ENCODE peak calls at places on chromosomes 4 and X, in four cellular contexts. E, A, O and R are unnamed samples.

GRCh38 chrX:153882557-153882956 is 3.4 kb downstream of the L1CAM start:
- DNase-seq in E (no peak), A (no peak), O (no peak), R (no peak)

GRCh38 chr4:24912252-24913098 is at the start of gene CCDC149:
- DNase-seq in E (peak), A (peak), O (peak), R (no peak)

GRCh38 chr4:60944070-60944469 is 256.1 kb upstream of the ADGRL3 start:
- DNase-seq in E (no peak), A (no peak), O (no peak), R (no peak)

GRCh38 chr4:40134206-40134917 is 62.5 kb upstream of the RHOH start:
- DNase-seq in E (no peak), A (no peak), O (no peak), R (no peak)

GRCh38 chr4:26238782-26239647 is 81.8 kb upstream of the RBPJ start:
- DNase-seq in E (peak), A (no peak), O (no peak), R (no peak)

GRCh38 chr4:151604238-151604637 is 156.6 kb downstream of the GATB start:
- DNase-seq in E (peak), A (no peak), O (no peak), R (no peak)

GRCh38 chr4:113052379-113052951 is 3.0 kb downstream of the ANK2 start:
- DNase-seq in E (peak), A (no peak), O (no peak), R (no peak)

GRCh38 chr4:41120297-41121217 is 93.8 kb downstream of the APBB2 start:
- DNase-seq in E (peak), A (no peak), O (peak), R (no peak)

GRCh38 chr4:155881555-155881954 is 15.5 kb upstream of the ASIC5 start:
- DNase-seq in E (no peak), A (no peak), O (peak), R (no peak)

GRCh38 chrX:106933538-106933961 is 13.3 kb downstream of the CLDN2 start:
- DNase-seq in E (peak), A (no peak), O (peak), R (no peak)

GRCh38 chr4:103415801-103416200 is 217.7 kb upstream of the CENPE start:
- DNase-seq in E (no peak), A (no peak), O (no peak), R (no peak)

GRCh38 chr4:71545168-71545567 is 206.3 kb downstream of the SLC4A4 start:
- DNase-seq in E (peak), A (no peak), O (no peak), R (no peak)

GRCh38 chr4:174449152-174449551 is 73.1 kb downstream of the HPGD start:
- DNase-seq in E (no peak), A (no peak), O (no peak), R (no peak)

GRCh38 chr4:52574036-52574435 is 85.1 kb downstream of the USP46 start:
- DNase-seq in E (peak), A (no peak), O (no peak), R (no peak)

GRCh38 chr4:114180481-114180880 is 201.0 kb upstream of the ARSJ start:
- DNase-seq in E (peak), A (no peak), O (no peak), R (peak)

GRCh38 chrX:46547857-46548256 is 2.6 kb upstream of the ZNF674 start:
- DNase-seq in E (peak), A (no peak), O (no peak), R (peak)

GRCh38 chr4:110751991-110752390 is 129.1 kb upstream of the PITX2 start:
- DNase-seq in E (no peak), A (no peak), O (no peak), R (no peak)

GRCh38 chrX:149284616-149285015 is 220.5 kb downstream of the IDS start:
- DNase-seq in E (no peak), A (no peak), O (no peak), R (no peak)

GRCh38 chr4:143381171-143382118 is 44.8 kb downstream of the GAB1 start:
- DNase-seq in E (peak), A (no peak), O (peak), R (peak)

GRCh38 chr4:13537832-13538177 is 6.5 kb downstream of the NKX3-2 start:
- DNase-seq in E (no peak), A (no peak), O (no peak), R (no peak)

GRCh38 chr4:73788411-73788810 is 48.0 kb downstream of the CXCL8 start:
- DNase-seq in E (no peak), A (no peak), O (no peak), R (no peak)

GRCh38 chrX:110089656-110090404 is 86.9 kb downstream of the TMEM164 start:
- DNase-seq in E (no peak), A (no peak), O (no peak), R (no peak)

GRCh38 chr4:114879916-114880315 is 233.5 kb downstream of the NDST4 start:
- DNase-seq in E (no peak), A (no peak), O (no peak), R (no peak)

GRCh38 chrX:106802063-106802387 is 448 bp upstream of the TBC1D8B start:
- DNase-seq in E (no peak), A (no peak), O (no peak), R (no peak)

GRCh38 chr4:1684756-1685603 is 867 bp upstream of the FAM53A start:
- DNase-seq in E (no peak), A (peak), O (no peak), R (no peak)

GRCh38 chrX:130114141-130114561 is 3.9 kb upstream of the ELF4 start:
- DNase-seq in E (peak), A (no peak), O (no peak), R (no peak)

GRCh38 chrX:20438871-20439526 is 172.3 kb upstream of the RPS6KA3 start:
- DNase-seq in E (no peak), A (no peak), O (no peak), R (no peak)

GRCh38 chr4:25862411-25863346 is at the start of gene SEL1L3:
- DNase-seq in E (no peak), A (peak), O (peak), R (no peak)

GRCh38 chrX:141839856-141840255 is 1.7 kb downstream of the MAGEC3 start:
- DNase-seq in E (no peak), A (no peak), O (no peak), R (no peak)

GRCh38 chrX:42797646-42798045 is 19.7 kb upstream of the PPP1R2C start:
- DNase-seq in E (no peak), A (no peak), O (no peak), R (no peak)

GRCh38 chr4:101954975-101955678 is 164.6 kb downstream of the BANK1 start:
- DNase-seq in E (no peak), A (no peak), O (no peak), R (no peak)

GRCh38 chr4:6534618-6535328 is 40.2 kb upstream of the MAN2B2 start:
- DNase-seq in E (no peak), A (no peak), O (no peak), R (no peak)

GRCh38 chr4:15942283-15942682 is 3.7 kb upstream of the FGFBP1 start:
- DNase-seq in E (no peak), A (no peak), O (no peak), R (no peak)

GRCh38 chr4:15935504-15936392 is 2.8 kb downstream of the FGFBP1 start:
- DNase-seq in E (peak), A (no peak), O (no peak), R (no peak)

GRCh38 chr4:15936495-15936894 is 2.0 kb downstream of the FGFBP1 start:
- DNase-seq in E (no peak), A (no peak), O (no peak), R (no peak)

GRCh38 chr4:15938182-15938581 is 358 bp downstream of the FGFBP1 start:
- DNase-seq in E (no peak), A (no peak), O (no peak), R (no peak)

DNA sequence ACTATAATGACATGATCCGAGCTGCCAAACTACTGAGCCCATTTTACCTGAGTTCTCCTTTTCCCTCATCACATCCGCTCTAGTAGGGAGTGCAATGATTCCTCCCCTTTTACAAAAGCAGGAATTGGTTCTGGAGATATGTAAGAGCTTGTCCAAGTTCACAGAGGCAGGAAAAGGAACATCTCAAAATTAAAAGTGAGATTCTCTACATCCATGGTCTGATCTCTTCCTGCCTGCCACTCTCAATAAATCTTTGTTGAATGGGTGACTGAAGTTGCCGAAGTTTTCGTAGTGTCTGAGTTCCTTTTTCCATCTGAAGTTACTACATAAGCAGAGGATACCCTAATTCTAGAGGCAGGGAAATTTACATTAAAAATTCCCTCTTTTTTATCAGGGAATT is at the start of gene FGFBP1:
- DNase-seq in E (no peak), A (no peak), O (no peak), R (no peak)
- H3K27ac ChIP-seq in E (no peak), A (no peak), O (no peak), R (no peak)

GRCh38 chrX:44873415-44874270 is 655 bp downstream of the KDM6A start:
- DNase-seq in E (peak), A (peak), O (peak), R (no peak)

GRCh38 chrX:44876076-44876475 is 3.1 kb downstream of the KDM6A start:
- DNase-seq in E (peak), A (no peak), O (no peak), R (no peak)

GRCh38 chrX:44874481-44875184 is 1.6 kb downstream of the KDM6A start:
- DNase-seq in E (peak), A (no peak), O (no peak), R (no peak)

GRCh38 chrX:44876767-44877166 is 3.8 kb downstream of the KDM6A start:
- DNase-seq in E (no peak), A (no peak), O (no peak), R (no peak)

GRCh38 chrX:44875185-44875489 is 2.1 kb downstream of the KDM6A start:
- DNase-seq in E (no peak), A (no peak), O (no peak), R (no peak)
- H3K4me3 ChIP-seq in E (peak), A (peak), O (peak), R (peak)

GRCh38 chrX:29902004-29902403 is 313.4 kb upstream of the MAGEB2 start:
- DNase-seq in E (no peak), A (no peak), O (no peak), R (no peak)

GRCh38 chrX:29903365-29903764 is 312.0 kb upstream of the MAGEB2 start:
- DNase-seq in E (peak), A (no peak), O (no peak), R (no peak)
- TF ChIP-seq CTCF in E (peak), A (no peak), O (no peak), R (peak)

DNA sequence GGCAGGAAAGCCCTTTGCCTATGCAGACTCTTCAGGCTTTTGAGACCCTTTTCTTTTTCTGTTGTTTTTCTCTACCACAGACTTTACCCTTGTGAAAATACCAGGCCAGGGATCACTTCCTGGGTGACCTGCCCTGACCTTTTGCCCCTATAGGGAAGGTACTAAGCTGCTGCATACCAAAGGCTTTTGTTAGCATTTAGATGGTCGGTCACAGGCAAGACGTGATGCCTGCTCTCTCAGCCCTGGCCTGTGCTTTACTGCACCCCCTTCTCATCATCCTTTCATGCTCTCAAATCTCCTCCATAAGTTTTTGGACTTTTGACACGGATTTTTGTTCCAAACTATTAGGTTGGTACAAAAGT is 98.2 kb downstream of the ARHGAP10 start:
- DNase-seq in E (no peak), A (no peak), O (no peak), R (no peak)
- H3K27ac ChIP-seq in E (peak), A (peak), O (peak), R (no peak)

GRCh38 chr4:57876934-57877554 is 766.9 kb upstream of the IGFBP7 start:
- DNase-seq in E (no peak), A (no peak), O (no peak), R (no peak)

GRCh38 chr4:57875829-57876392 is 765.7 kb upstream of the IGFBP7 start:
- DNase-seq in E (no peak), A (no peak), O (no peak), R (no peak)
- H3K4me3 ChIP-seq in E (no peak), A (no peak), O (no peak), R (no peak)

GRCh38 chr4:83489711-83490326 is 4.9 kb upstream of the ABRAXAS1 start:
- DNase-seq in E (no peak), A (no peak), O (no peak), R (no peak)
- TF ChIP-seq CTCF in E (no peak), A (no peak), O (no peak), R (no peak)

DNA sequence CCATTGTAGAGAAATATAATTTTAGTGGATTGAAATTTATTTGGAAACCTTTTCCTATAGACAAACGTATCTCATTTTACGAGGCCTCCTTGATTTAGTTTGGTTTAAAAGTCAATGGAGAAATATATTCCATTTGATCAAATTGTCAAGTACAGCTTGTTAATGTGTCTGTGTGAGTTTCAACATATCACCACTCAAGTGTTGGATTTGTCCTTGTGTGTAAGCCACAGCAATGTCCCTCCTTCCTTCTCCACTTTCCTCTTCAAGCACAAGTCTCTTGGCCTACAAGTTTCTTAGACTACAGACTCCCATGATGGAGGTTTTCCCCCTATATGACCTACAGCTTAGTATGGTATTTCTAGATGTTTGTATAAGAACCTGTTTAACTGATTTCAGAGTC is 104.7 kb downstream of the SYNPO2 start:
- DNase-seq in E (no peak), A (no peak), O (no peak), R (no peak)
- H3K27ac ChIP-seq in E (peak), A (no peak), O (no peak), R (no peak)

GRCh38 chrX:15298201-15298600 is 17.2 kb downstream of the ASB11 start:
- DNase-seq in E (no peak), A (no peak), O (no peak), R (no peak)

GRCh38 chrX:15298780-15299179 is 16.7 kb downstream of the ASB11 start:
- DNase-seq in E (no peak), A (no peak), O (no peak), R (no peak)

GRCh38 chrX:15293471-15293870 is 22.0 kb downstream of the ASB11 start:
- DNase-seq in E (no peak), A (no peak), O (no peak), R (no peak)

GRCh38 chrX:15292861-15293260 is 22.6 kb downstream of the ASB11 start:
- DNase-seq in E (no peak), A (no peak), O (no peak), R (no peak)
- H3K4me3 ChIP-seq in E (no peak), A (no peak), O (no peak), R (no peak)

GRCh38 chrX:136572030-136572429 is 40.0 kb downstream of the VGLL1 start:
- DNase-seq in E (no peak), A (no peak), O (no peak), R (no peak)
- TF ChIP-seq CTCF in E (no peak), A (no peak), O (no peak), R (no peak)